ENCODE peak calls at places on chromosomes 4 and X, in eight cellular contexts. P, D, H, K, G, S, F and E are unnamed samples.

GRCh38 chr4:33625762-33626161 is 2618.6 kb downstream of the ARAP2 start:
- DNase-seq in P (no peak), D (no peak), H (no peak), K (no peak), G (peak; percentile 38), S (no peak), F (no peak), E (no peak)

GRCh38 chr4:101200561-101200960 is 146.8 kb downstream of the PPP3CA start:
- DNase-seq in P (no peak), D (peak; percentile 91), H (no peak), K (no peak), G (no peak), S (no peak), F (no peak), E (no peak)

GRCh38 chr4:147056951-147057630 is 111.4 kb upstream of the TTC29 start:
- DNase-seq in P (peak; percentile 2), D (no peak), H (no peak), K (no peak), G (no peak), S (no peak), F (no peak), E (no peak)

GRCh38 chrX:106707771-106708454 is 18.6 kb upstream of the RNF128 start:
- DNase-seq in P (no peak), D (peak; percentile 94), H (no peak), K (no peak), G (no peak), S (no peak), F (no peak), E (peak; percentile 71)

GRCh38 chrX:118188977-118189376 is 72.4 kb upstream of the KLHL13 start:
- DNase-seq in P (no peak), D (no peak), H (no peak), K (no peak), G (no peak), S (no peak), F (no peak), E (no peak)

GRCh38 chr4:142168181-142168580 is 531.8 kb downstream of the IL15 start:
- DNase-seq in P (no peak), D (no peak), H (no peak), K (no peak), G (no peak), S (no peak), F (no peak), E (no peak)

GRCh38 chr4:112002301-112002700 is 143.0 kb upstream of the FAM241A start:
- DNase-seq in P (no peak), D (peak; percentile 73), H (no peak), K (no peak), G (no peak), S (no peak), F (no peak), E (peak; percentile 66)

GRCh38 chrX:40719218-40719617 is 16.1 kb downstream of the MED14 start:
- DNase-seq in P (no peak), D (peak; percentile 72), H (no peak), K (no peak), G (no peak), S (no peak), F (no peak), E (peak; percentile 24)

GRCh38 chrX:101419489-101419888 is 11.5 kb downstream of the HNRNPH2 start:
- DNase-seq in P (no peak), D (no peak), H (no peak), K (no peak), G (no peak), S (no peak), F (no peak), E (no peak)

GRCh38 chr4:170009291-170009690 is 16.9 kb downstream of the MFAP3L start:
- DNase-seq in P (no peak), D (no peak), H (no peak), K (no peak), G (no peak), S (no peak), F (no peak), E (no peak)

GRCh38 chr4:182201871-182202270 is 41.3 kb upstream of the TENM3 start:
- DNase-seq in P (no peak), D (no peak), H (no peak), K (no peak), G (no peak), S (no peak), F (no peak), E (no peak)

GRCh38 chrX:11759461-11760311 is 1.6 kb downstream of the MSL3 start:
- DNase-seq in P (peak; percentile 80), D (peak; percentile 90), H (peak; percentile 53), K (peak; percentile 86), G (peak; percentile 85), S (peak; percentile 60), F (peak; percentile 79), E (peak; percentile 69)

GRCh38 chr4:92677805-92678204 is 374.0 kb downstream of the GRID2 start:
- DNase-seq in P (no peak), D (no peak), H (no peak), K (no peak), G (no peak), S (no peak), F (no peak), E (no peak)

GRCh38 chrX:76428243-76429130 is 977 bp downstream of the MAGEE1 start:
- DNase-seq in P (peak; percentile 59), D (peak; percentile 1), H (peak; percentile 4), K (peak; percentile 3), G (peak; percentile 45), S (peak; percentile 40), F (peak; percentile 75), E (no peak)

GRCh38 chrX:15493118-15494082 is at the start of gene PIR:
- DNase-seq in P (peak; percentile 23), D (peak; percentile 95), H (peak; percentile 69), K (peak; percentile 75), G (peak; percentile 90), S (peak; percentile 75), F (peak; percentile 93), E (peak; percentile 22)

GRCh38 chr4:184951668-184952160 is 66.6 kb upstream of the HELT start:
- DNase-seq in P (no peak), D (no peak), H (no peak), K (no peak), G (no peak), S (no peak), F (no peak), E (no peak)

GRCh38 chr4:122980860-122981259 is 58.5 kb upstream of the NUDT6 start:
- DNase-seq in P (no peak), D (no peak), H (no peak), K (no peak), G (no peak), S (no peak), F (no peak), E (no peak)

GRCh38 chr4:165375465-165375864 is 3.3 kb upstream of the CPE start:
- DNase-seq in P (no peak), D (no peak), H (no peak), K (no peak), G (no peak), S (no peak), F (no peak), E (no peak)

GRCh38 chr4:165378763-165379631 is at the start of gene CPE:
- DNase-seq in P (peak; percentile 56), D (peak; percentile 78), H (peak; percentile 62), K (peak; percentile 80), G (peak; percentile 77), S (peak; percentile 76), F (peak; percentile 91), E (no peak)

GRCh38 chr4:165381821-165382373 is 3.1 kb downstream of the CPE start:
- DNase-seq in P (no peak), D (no peak), H (no peak), K (no peak), G (no peak), S (no peak), F (no peak), E (no peak)

GRCh38 chr4:165379662-165380061 is 854 bp downstream of the CPE start:
- DNase-seq in P (no peak), D (no peak), H (no peak), K (peak; percentile 24), G (peak; percentile 62), S (no peak), F (no peak), E (no peak)

DNA sequence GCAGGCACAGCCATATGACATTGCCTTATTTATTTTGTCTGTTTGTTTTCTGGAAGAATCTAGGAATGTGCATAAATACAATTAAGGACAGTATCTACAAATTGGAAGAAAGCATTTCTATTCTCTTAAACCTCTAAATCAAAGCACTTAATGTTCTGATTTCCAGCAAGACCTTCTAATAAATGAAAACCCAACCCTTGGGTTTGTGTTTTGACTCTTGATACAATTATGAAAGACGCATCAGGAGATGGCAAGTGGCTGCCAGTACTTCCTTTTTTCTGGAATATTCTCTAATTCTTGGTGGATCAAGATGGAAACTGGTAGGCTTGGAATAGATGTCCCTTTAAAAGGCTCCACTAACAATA is 428 bp upstream of the CPE start:
- DNase-seq in P (no peak), D (no peak), H (no peak), K (no peak), G (no peak), S (no peak), F (no peak), E (no peak)
- H3K27ac ChIP-seq in P (no peak overlapping the region), D (no peak overlapping the region), H (peak overlapping the region; percentile 56), K (peak overlapping the region; percentile 79), G (no peak overlapping the region), S (peak overlapping the region; percentile 85), F (no peak overlapping the region), E (no peak overlapping the region)

GRCh38 chr4:39617534-39617933 is 21.1 kb downstream of the SMIM14 start:
- DNase-seq in P (no peak), D (no peak), H (no peak), K (no peak), G (no peak), S (no peak), F (no peak), E (no peak)
- H3K27ac ChIP-seq in P (no peak overlapping the region), D (no peak overlapping the region), H (no peak overlapping the region), K (no peak overlapping the region), G (peak overlapping the region; percentile 20), S (no peak overlapping the region), F (no peak overlapping the region), E (no peak overlapping the region)

GRCh38 chr4:73902038-73902637 is 32.9 kb downstream of the CXCL1 start:
- DNase-seq in P (no peak), D (peak; percentile 72), H (no peak), K (no peak), G (no peak), S (no peak), F (no peak), E (no peak)
- H3K27ac ChIP-seq in P (no peak overlapping the region), D (peak overlapping the region; percentile 9), H (no peak overlapping the region), K (no peak overlapping the region), G (no peak overlapping the region), S (no peak overlapping the region), F (no peak overlapping the region), E (peak overlapping the region; percentile 59)

GRCh38 chrX:68991691-68992345 is 163.0 kb downstream of the EFNB1 start:
- DNase-seq in P (no peak), D (no peak), H (no peak), K (no peak), G (no peak), S (no peak), F (no peak), E (no peak)

GRCh38 chrX:68988865-68989264 is 160.0 kb downstream of the EFNB1 start:
- DNase-seq in P (no peak), D (no peak), H (no peak), K (no peak), G (no peak), S (no peak), F (no peak), E (no peak)

GRCh38 chrX:68990948-68991347 is 162.1 kb downstream of the EFNB1 start:
- DNase-seq in P (no peak), D (no peak), H (no peak), K (no peak), G (no peak), S (no peak), F (no peak), E (no peak)

GRCh38 chrX:68989865-68990606 is 161.2 kb downstream of the EFNB1 start:
- DNase-seq in P (no peak), D (no peak), H (no peak), K (no peak), G (peak; percentile 77), S (no peak), F (peak; percentile 76), E (no peak)

GRCh38 chrX:68989456-68989855 is 160.6 kb downstream of the EFNB1 start:
- DNase-seq in P (no peak), D (no peak), H (no peak), K (no peak), G (no peak), S (no peak), F (no peak), E (no peak)
- H3K27ac ChIP-seq in P (no peak overlapping the region), D (no peak overlapping the region), H (no peak overlapping the region), K (no peak overlapping the region), G (no peak overlapping the region), S (no peak overlapping the region), F (no peak overlapping the region), E (no peak overlapping the region)